ENCODE peak calls at places on chromosomes 3 and 15, in six cellular contexts. R is NT2/D1, U is GM12878, N is HCT116, Z is K562, Q is HepG2. F is an unnamed sample.

GRCh38 chr3:73924063-73924462 is 299.3 kb upstream of the PDZRN3 start:
- DNase-seq in R (no peak), N (no peak), Q (no peak), U (no peak), Z (no peak), F (no peak)

GRCh38 chr3:113002676-113003075 is 11.9 kb downstream of the GTPBP8 start:
- DNase-seq in Q (no peak), Z (no peak), U (no peak), N (no peak), R (no peak), F (no peak)

GRCh38 chr3:57152150-57152549 is 13.0 kb downstream of the IL17RD start:
- DNase-seq in R (no peak), Z (no peak), U (no peak), Q (peak; percentile 9), N (no peak), F (no peak)

GRCh38 chr3:127889976-127890650 is 24.9 kb upstream of the KBTBD12 start:
- DNase-seq in N (no peak), Q (no peak), R (no peak), Z (no peak), U (no peak), F (no peak)

GRCh38 chr3:156488771-156489170 is 66.1 kb downstream of the SSR3 start:
- DNase-seq in Z (peak; percentile 44), R (no peak), U (no peak), Q (no peak), N (no peak), F (no peak)

GRCh38 chr15:63030101-63030528 is 12.4 kb upstream of the TPM1 start:
- DNase-seq in N (no peak), U (no peak), R (no peak), Q (no peak), Z (no peak), F (no peak)

GRCh38 chr15:31461911-31462480 is 135.4 kb downstream of the KLF13 start:
- DNase-seq in R (no peak), Z (no peak), U (no peak), N (no peak), Q (no peak), F (no peak)

GRCh38 chr3:104916971-104917370 is 449.7 kb upstream of the ALCAM start:
- DNase-seq in Q (no peak), Z (no peak), U (no peak), N (no peak), R (no peak), F (no peak)

GRCh38 chr3:105527949-105528348 is 161.2 kb downstream of the ALCAM start:
- DNase-seq in Q (no peak), U (no peak), R (no peak), Z (no peak), N (peak; percentile 40), F (no peak)

GRCh38 chr15:89114974-89115373 is 26.7 kb downstream of the ABHD2 start:
- DNase-seq in Q (no peak), Z (no peak), N (no peak), U (no peak), R (no peak), F (no peak)

GRCh38 chr15:44394062-44394461 is 33.4 kb upstream of the CTDSPL2 start:
- DNase-seq in N (no peak), R (no peak), U (no peak), Q (peak; percentile 43), Z (no peak), F (no peak)

GRCh38 chr15:84736375-84736774 is 12.0 kb upstream of the ZNF592 start:
- DNase-seq in N (no peak), Q (no peak), R (no peak), Z (no peak), U (peak; percentile 96), F (no peak)

GRCh38 chr3:169575381-169575780 is 88.1 kb downstream of the MECOM start:
- DNase-seq in Z (peak; percentile 15), R (no peak), Q (no peak), N (no peak), U (no peak), F (no peak)

GRCh38 chr3:68306571-68306970 is 625.8 kb downstream of the TAFA4 start:
- DNase-seq in U (no peak), Q (peak; percentile 17), N (no peak), R (peak; percentile 56), Z (peak; percentile 15), F (no peak)

GRCh38 chr15:72786946-72787345 is 3.4 kb upstream of the ADPGK start:
- DNase-seq in Z (no peak), Q (no peak), N (no peak), R (no peak), U (no peak), F (no peak)

GRCh38 chr3:67034371-67034770 is 36.3 kb downstream of the KBTBD8 start:
- DNase-seq in Q (no peak), N (no peak), R (no peak), Z (no peak), U (no peak), F (no peak)

GRCh38 chr15:39860200-39860599 is 59.9 kb downstream of the GPR176 start:
- DNase-seq in R (peak; percentile 1), Z (no peak), N (no peak), U (no peak), Q (no peak), F (no peak)

GRCh38 chr3:46892285-46893145 is 15.0 kb downstream of the PTH1R start:
- DNase-seq in R (peak; percentile 65), Z (peak; percentile 24), U (no peak), N (peak; percentile 24), Q (no peak), F (peak; percentile 58)

GRCh38 chr3:24344784-24345439 is 149.7 kb downstream of the THRB start:
- DNase-seq in Q (no peak), U (no peak), R (no peak), N (no peak), Z (no peak), F (no peak)

GRCh38 chr3:37072892-37073291 is 79.6 kb downstream of the MLH1 start:
- DNase-seq in U (no peak), R (no peak), Q (no peak), Z (peak; percentile 32), N (no peak), F (no peak)

DNA sequence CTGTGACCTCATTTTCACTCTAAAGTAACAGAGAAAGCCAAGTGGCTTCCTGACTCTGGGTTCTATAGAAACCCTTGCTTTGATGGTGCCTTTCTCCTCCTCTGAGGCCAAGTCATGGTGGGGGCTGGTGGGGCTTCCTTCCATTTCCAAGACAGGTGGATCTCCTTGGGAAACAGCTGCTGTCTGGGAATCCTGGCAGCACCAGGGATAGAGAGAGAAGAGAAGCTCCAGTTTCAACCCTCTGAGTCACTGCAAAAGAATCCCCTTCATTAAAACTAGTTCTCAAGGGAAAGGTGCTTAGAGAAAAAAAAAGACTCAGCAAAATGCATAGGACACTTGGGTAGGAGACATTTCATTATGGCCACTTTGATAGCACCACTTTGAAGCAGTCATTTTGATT is 614.4 kb downstream of the FHIT start:
- DNase-seq in U (no peak), R (peak; percentile 71), N (no peak), Q (no peak), Z (no peak), F (no peak)
- TF ChIP-seq ZNF274 in U (no peak), R (no peak), N (no peak), Q (no peak), Z (no peak), F (no peak)

GRCh38 chr15:58694641-58695398 is 54.7 kb downstream of the ADAM10 start:
- DNase-seq in R (no peak), N (no peak), Q (no peak), Z (no peak), U (no peak), F (no peak)
- TF ChIP-seq ZNF274 in R (no peak), N (no peak), Q (no peak), Z (no peak), U (no peak), F (no peak)

GRCh38 chr3:134136604-134137003 is 106.9 kb upstream of the SLCO2A1 start:
- DNase-seq in Q (no peak), Z (no peak), U (no peak), N (no peak), R (no peak), F (no peak)
- TF ChIP-seq ZNF274 in Q (no peak), Z (no peak), U (no peak), N (no peak), R (no peak), F (no peak)

GRCh38 chr3:4819294-4819693 is 159.9 kb upstream of the BHLHE40 start:
- DNase-seq in Q (no peak), Z (no peak), R (no peak), N (no peak), U (no peak), F (no peak)

GRCh38 chr3:4821331-4821730 is 157.9 kb upstream of the BHLHE40 start:
- DNase-seq in Z (no peak), U (no peak), Q (peak; percentile 2), R (no peak), N (no peak), F (no peak)

GRCh38 chr3:4821975-4822374 is 157.3 kb upstream of the BHLHE40 start:
- DNase-seq in Q (no peak), R (no peak), U (no peak), N (no peak), Z (no peak), F (no peak)

GRCh38 chr3:4819761-4820160 is 159.5 kb upstream of the BHLHE40 start:
- DNase-seq in Q (no peak), U (no peak), N (no peak), Z (no peak), R (no peak), F (no peak)

DNA sequence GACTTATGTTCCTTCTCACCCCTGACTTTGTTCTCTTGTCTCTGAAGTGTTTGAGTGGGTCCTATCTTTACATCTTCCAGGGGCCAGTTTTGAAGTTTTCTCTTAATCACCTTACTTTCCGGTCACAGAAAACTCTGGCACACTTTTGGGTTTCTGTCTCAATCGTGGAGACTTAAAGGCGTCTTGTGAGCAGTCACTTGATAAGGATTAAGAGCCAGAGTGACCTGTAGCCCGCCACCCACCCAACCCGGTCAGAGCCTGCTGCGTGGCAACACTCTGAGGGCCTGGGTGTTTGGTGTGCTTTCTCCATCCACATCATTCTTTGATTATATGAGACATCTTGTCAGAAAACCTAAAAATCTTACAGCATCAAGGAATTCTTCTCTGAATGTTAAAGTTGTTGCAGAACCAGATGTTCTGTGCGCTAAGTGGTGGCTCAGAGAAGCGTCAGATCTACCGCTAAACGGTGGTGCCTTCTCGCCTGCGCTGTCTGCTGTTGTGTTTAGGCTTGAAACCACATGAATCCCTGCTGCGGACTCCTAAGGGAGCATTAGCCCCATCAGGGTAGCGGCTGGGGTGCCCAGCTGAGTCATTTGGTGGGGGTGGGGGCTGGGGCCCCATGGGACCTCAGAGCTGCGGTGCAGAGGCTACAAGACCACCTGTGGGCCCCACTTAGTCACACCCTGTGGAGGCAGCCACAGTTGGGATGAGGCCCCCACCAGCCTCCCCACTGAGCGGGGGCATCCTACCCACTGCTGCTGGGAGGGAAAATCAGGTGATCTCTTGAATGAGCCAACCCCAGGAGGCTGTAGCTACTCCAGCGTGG is 158.7 kb upstream of the BHLHE40 start:
- DNase-seq in Q (no peak), R (no peak), Z (no peak), U (no peak), N (no peak), F (no peak)
- TF ChIP-seq ZNF274 in Q (no peak), R (no peak), Z (no peak), U (no peak), N (no peak), F (no peak)

F was measured in H1.